ENCODE peak calls at places on chromosome 12, in five cellular contexts. I is H9, A is neuronal stem cell, M is H1, Q is trophoblast cell. X is an unnamed sample.

GRCh38 chr12:17928708-17929366 is 161.2 kb downstream of the RERGL start:
- DNase-seq in I (no peak), A (no peak), M (no peak), Q (peak), X (no peak)

GRCh38 chr12:47636908-47637780 is 68.7 kb downstream of the RPAP3 start:
- DNase-seq in I (peak), A (no peak), M (peak), Q (peak), X (peak)

GRCh38 chr12:105978276-105978675 is 160.5 kb downstream of the NUAK1 start:
- DNase-seq in I (no peak), A (no peak), M (no peak), Q (peak), X (peak)

GRCh38 chr12:127401005-127401404 is 866.0 kb upstream of the TMEM132C start:
- DNase-seq in I (no peak), A (no peak), M (no peak), Q (no peak), X (no peak)

GRCh38 chr12:38516418-38516817 is 199.8 kb downstream of the ALG10B start:
- DNase-seq in I (no peak), A (peak), M (no peak), Q (no peak), X (no peak)

GRCh38 chr12:10190558-10191388 is 11.9 kb downstream of the TMEM52B start:
- DNase-seq in I (peak), A (no peak), M (peak), Q (peak), X (peak)

GRCh38 chr12:79082595-79082994 is 218.0 kb downstream of the SYT1 start:
- DNase-seq in I (no peak), A (no peak), M (no peak), Q (no peak), X (no peak)

GRCh38 chr12:89733579-89734201 is 25.1 kb upstream of the ATP2B1 start:
- DNase-seq in I (no peak), A (no peak), M (no peak), Q (peak), X (peak)

GRCh38 chr12:7581046-7581445 is 77.5 kb upstream of the CD163 start:
- DNase-seq in I (no peak), A (no peak), M (no peak), Q (no peak), X (no peak)

GRCh38 chr12:50538178-50538577 is 33.4 kb downstream of the DIP2B start:
- DNase-seq in I (no peak), A (no peak), M (no peak), Q (no peak), X (no peak)

GRCh38 chr12:88127855-88128254 is 14.0 kb downstream of the CEP290 start:
- DNase-seq in I (no peak), A (no peak), M (no peak), Q (no peak), X (no peak)

GRCh38 chr12:6336079-6336858 is 5.6 kb downstream of the TNFRSF1A start:
- DNase-seq in I (peak), A (peak), M (peak), Q (peak), X (peak)

GRCh38 chr12:12890815-12891645 is at the start of gene GPRC5A:
- DNase-seq in I (peak), A (no peak), M (peak), Q (peak), X (peak)

GRCh38 chr12:110266980-110267620 is 13.9 kb upstream of the ATP2A2 start:
- DNase-seq in I (no peak), A (no peak), M (no peak), Q (no peak), X (peak)

GRCh38 chr12:60035835-60036234 is 440.0 kb downstream of the SLC16A7 start:
- DNase-seq in I (no peak), A (no peak), M (no peak), Q (peak), X (no peak)

GRCh38 chr12:40104461-40105264 is 1.2 kb downstream of the SLC2A13 start:
- DNase-seq in I (no peak), A (no peak), M (no peak), Q (no peak), X (peak)

GRCh38 chr12:49583361-49584094 is 15.6 kb upstream of the MCRS1 start:
- DNase-seq in I (no peak), A (no peak), M (no peak), Q (no peak), X (no peak)

GRCh38 chr12:63045020-63045860 is 105.8 kb downstream of the AVPR1A start:
- DNase-seq in I (no peak), A (no peak), M (no peak), Q (peak), X (peak)

GRCh38 chr12:69348162-69348938 is at the start of gene LYZ:
- DNase-seq in I (no peak), A (no peak), M (no peak), Q (no peak), X (no peak)

GRCh38 chr12:102824218-102824835 is 92.7 kb downstream of the PAH start:
- DNase-seq in I (peak), A (peak), M (peak), Q (peak), X (peak)

DNA sequence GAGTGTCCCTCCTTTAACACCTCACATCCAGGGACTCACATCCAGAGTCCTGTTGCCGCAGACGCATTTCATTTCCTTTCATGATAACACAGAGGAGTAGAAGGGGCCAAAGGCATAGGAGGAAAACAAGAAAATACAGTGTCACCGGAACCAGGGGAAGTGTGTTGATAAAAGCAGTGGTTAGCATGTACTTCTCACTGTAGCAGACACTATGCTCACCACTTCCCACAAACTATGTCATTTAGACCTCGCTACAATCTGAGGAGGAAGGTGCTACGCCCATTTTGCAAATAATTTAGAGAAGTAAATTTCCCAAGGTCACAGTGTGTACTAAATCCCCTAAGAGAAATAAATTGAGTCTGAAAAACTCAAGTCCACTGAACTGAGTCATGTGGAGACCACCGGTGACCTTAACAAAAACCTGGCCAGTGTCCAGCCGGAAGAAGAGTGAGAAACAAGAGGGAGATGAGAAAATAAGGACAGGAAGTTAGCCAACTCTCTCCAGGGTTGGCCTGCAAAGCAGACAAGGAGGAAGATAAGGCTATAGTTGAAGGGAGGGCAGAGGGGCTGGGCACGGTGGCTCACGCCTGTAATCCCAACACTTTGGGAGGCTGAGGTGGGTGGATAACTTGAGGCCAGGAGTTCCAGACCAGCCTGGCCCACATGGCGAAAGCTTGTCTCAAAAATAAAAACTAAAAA is 25.8 kb upstream of the TMCC3 start:
- DNase-seq in I (no peak), A (no peak), M (no peak), Q (peak), X (no peak)
- H2BK12ac ChIP-seq in I (no peak), A (no peak), M (no peak), Q (no peak), X (no peak)

GRCh38 chr12:104369708-104370107 is 66.2 kb downstream of the EID3 start:
- DNase-seq in I (no peak), A (no peak), M (no peak), Q (peak), X (no peak)

GRCh38 chr12:104374071-104374470 is 70.5 kb downstream of the EID3 start:
- DNase-seq in I (no peak), A (no peak), M (no peak), Q (peak), X (no peak)

GRCh38 chr12:104372721-104373335 is 69.3 kb downstream of the EID3 start:
- DNase-seq in I (no peak), A (no peak), M (no peak), Q (no peak), X (no peak)

GRCh38 chr12:104372048-104372720 is 68.6 kb downstream of the EID3 start:
- DNase-seq in I (no peak), A (no peak), M (peak), Q (no peak), X (no peak)

DNA sequence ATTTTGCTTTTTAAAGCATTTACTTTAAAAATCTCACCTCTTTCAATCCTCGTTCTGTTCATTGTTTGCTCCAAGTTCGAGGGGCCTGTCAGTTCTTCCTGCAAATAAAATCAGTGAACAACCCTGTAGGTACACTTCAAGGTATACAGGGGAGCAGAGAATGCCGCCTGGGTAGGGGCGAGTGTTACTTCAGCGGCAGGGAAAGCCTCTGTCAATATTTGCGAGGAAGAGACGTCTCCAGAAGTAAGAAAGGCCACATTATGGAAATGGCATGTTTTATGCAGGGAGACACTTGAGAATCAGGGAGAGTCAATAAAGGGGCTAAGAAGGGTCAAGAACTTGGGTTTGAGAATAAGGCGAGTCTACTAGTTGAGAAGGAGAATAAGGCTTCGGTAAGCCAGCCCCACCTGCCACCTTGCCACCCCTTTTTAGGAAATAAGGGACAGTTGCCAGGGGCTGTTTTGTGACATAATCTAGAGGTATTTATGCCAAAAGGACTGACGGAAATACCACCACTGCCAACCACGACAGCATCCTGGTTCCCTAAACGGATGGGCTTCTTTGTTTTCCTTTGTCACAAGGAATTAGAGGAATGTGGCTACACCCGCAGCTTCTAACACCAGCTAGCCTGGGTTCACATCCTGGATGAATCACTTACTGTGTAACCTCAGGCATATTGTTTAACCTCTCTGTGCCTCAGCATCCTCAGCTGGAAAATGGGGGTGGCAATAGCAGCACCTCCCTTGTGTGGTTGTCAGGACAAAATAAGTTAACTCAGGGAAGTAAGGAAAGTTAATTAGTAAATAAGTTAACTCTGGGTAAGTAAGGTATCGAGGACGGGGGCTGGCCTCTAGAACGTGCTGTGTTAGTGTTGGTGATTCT is 67.7 kb downstream of the EID3 start:
- DNase-seq in I (peak), A (no peak), M (no peak), Q (peak), X (no peak)
- H3K9ac ChIP-seq in I (no peak), A (no peak), M (no peak), Q (no peak), X (no peak)

GRCh38 chr12:80443974-80444666 is at the start of gene PTPRQ:
- DNase-seq in I (no peak), A (no peak), M (no peak), Q (peak), X (no peak)
- H4K91ac ChIP-seq in I (no peak), A (no peak), M (no peak), Q (no peak), X (no peak)

GRCh38 chr12:119714614-119715267 is 46.8 kb downstream of the PRKAB1 start:
- DNase-seq in I (no peak), A (no peak), M (no peak), Q (no peak), X (no peak)
- H2BK12ac ChIP-seq in I (no peak), A (no peak), M (no peak), Q (no peak), X (no peak)

DNA sequence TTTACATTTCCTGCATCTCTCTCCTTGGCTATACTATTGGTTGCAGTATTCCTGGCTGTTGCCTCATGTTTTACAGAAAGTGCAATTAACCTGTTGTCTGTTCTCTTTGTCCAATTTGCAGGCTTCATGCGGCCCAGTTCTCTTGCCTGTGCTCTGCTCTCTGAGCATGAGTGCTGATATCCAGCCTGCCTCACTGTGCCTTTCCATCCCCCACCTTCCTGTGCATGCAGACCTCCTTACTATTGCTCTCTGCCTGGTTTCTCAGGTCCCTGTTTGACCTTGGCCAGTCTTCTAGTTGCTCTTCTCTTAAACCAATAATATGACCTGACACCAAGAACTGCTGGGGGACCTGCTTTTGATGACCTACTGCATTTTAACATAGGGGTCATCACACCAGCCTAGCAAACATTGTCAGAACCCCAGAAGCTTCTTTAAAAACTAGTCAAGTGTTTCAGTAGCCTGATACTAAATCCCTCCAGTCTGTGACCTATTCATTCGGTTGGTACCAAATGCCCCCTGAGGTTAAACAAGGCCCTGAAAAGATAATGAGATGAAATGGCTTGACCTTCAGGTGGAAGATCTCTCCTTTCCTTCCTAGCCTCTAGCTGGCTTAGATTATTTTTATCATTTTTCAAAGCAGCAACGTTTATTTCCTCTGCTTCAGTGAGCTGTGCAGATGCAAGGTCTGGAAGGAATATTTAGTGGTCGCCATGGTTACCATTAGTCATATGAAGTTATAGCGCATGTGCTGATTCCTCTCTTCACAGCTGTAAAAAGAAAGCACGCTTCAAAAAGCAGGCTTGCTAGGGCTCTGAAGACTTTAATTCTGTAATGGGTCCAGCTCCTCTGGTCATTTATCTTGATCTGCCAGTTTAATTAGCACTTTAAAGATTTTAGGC is 216.5 kb downstream of the PHLDA1 start:
- DNase-seq in I (no peak), A (no peak), M (no peak), Q (peak), X (peak)
- H3K9ac ChIP-seq in I (no peak), A (no peak), M (no peak), Q (no peak), X (peak)

DNA sequence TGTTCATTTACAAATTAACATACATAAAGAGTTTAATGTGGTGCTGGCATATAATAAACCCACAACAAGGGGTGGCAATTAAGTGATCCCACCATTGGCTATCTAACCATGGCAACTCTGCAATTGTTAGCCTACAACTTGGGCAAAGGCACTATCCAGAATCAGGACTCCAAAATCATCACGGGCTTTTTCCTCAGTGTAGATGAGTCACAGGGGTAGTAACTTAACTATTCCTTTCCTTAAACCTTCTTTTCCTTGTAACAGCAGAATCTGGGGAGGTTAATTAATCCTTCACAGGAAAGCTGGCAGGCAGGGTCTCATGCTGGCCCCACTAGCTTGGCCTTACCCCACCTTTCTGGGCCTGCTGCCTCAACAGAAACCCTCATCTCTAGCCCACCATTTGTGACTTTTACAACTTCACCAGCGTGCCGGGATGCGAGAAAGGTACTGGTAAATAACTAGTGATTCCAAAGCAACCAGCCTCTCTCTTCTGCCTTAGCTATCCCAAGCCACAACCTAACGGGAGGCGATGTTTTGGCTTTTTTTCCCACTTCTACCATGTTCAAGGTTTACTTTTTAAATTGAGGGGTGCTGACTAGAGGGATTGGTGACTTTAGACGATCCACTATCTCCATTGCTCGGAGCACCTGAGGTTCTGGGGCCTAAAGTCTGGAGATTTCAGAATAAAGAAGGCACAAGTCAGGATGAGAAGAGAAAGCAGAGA is 744 bp downstream of the ATP5MC2 start:
- DNase-seq in I (no peak), A (no peak), M (no peak), Q (no peak), X (no peak)
- H4K91ac ChIP-seq in I (no peak), A (no peak), M (peak), Q (peak), X (peak)

GRCh38 chr12:94898388-94898787 is 105.1 kb downstream of the NDUFA12 start:
- DNase-seq in I (peak), A (no peak), M (no peak), Q (peak), X (no peak)
- H2BK12ac ChIP-seq in I (no peak), A (no peak), M (no peak), Q (no peak), X (no peak)

X was measured in mesenchymal stem cell.